ENCODE peak calls at places on chromosomes 11 and 22, in four cellular contexts. One of them, this sample, is unnamed.

GRCh38 chr11:129374081-129374992 is 1.3 kb upstream of the BARX2 start:
- DNase-seq in heart left ventricle: no peak
- DNase-seq in HEK293T: peak; percentile 49
- DNase-seq in left lung: peak; percentile 54
- DNase-seq in this sample: no peak

GRCh38 chr11:19344661-19345518 is 104.1 kb upstream of the E2F8 start:
- DNase-seq in heart left ventricle: peak; percentile 63
- DNase-seq in HEK293T: peak; percentile 49
- DNase-seq in left lung: peak; percentile 81
- DNase-seq in this sample: peak; percentile 49

GRCh38 chr22:30250713-30251267 is 4.2 kb upstream of the LIF start:
- DNase-seq in heart left ventricle: no peak
- DNase-seq in HEK293T: no peak
- DNase-seq in left lung: no peak
- DNase-seq in this sample: peak; percentile 42

GRCh38 chr11:26891501-26891900 is 102.4 kb upstream of the FIBIN start:
- DNase-seq in heart left ventricle: no peak
- DNase-seq in HEK293T: no peak
- DNase-seq in left lung: no peak
- DNase-seq in this sample: no peak

GRCh38 chr22:47175761-47176359 is 413.4 kb downstream of the TBC1D22A start:
- DNase-seq in heart left ventricle: peak; percentile 18
- DNase-seq in HEK293T: no peak
- DNase-seq in left lung: peak; percentile 74
- DNase-seq in this sample: peak; percentile 1

GRCh38 chr11:130706572-130706971 is 209.7 kb downstream of the SNX19 start:
- DNase-seq in heart left ventricle: no peak
- DNase-seq in HEK293T: no peak
- DNase-seq in left lung: no peak
- DNase-seq in this sample: no peak

GRCh38 chr11:93476796-93477195 is 66.4 kb downstream of the SMCO4 start:
- DNase-seq in heart left ventricle: no peak
- DNase-seq in HEK293T: no peak
- DNase-seq in left lung: no peak
- DNase-seq in this sample: no peak

GRCh38 chr22:23419931-23420330 is 160.2 kb downstream of the IGLL1 start:
- DNase-seq in heart left ventricle: no peak
- DNase-seq in HEK293T: no peak
- DNase-seq in left lung: peak; percentile 51
- DNase-seq in this sample: no peak

GRCh38 chr22:30205281-30206115 is 41.1 kb downstream of the LIF start:
- DNase-seq in heart left ventricle: peak; percentile 82
- DNase-seq in HEK293T: no peak
- DNase-seq in left lung: no peak
- DNase-seq in this sample: no peak

GRCh38 chr22:50567721-50568252 is 5.1 kb upstream of the SYCE3 start:
- DNase-seq in heart left ventricle: no peak
- DNase-seq in HEK293T: no peak
- DNase-seq in left lung: no peak
- DNase-seq in this sample: no peak

GRCh38 chr22:29641052-29641780 is 37.8 kb downstream of the NF2 start:
- DNase-seq in heart left ventricle: no peak
- DNase-seq in HEK293T: peak; percentile 71
- DNase-seq in left lung: no peak
- DNase-seq in this sample: no peak

GRCh38 chr11:416051-416756 is 1.4 kb upstream of the SIGIRR start:
- DNase-seq in heart left ventricle: peak; percentile 18
- DNase-seq in HEK293T: no peak
- DNase-seq in left lung: peak; percentile 78
- DNase-seq in this sample: peak; percentile 16

GRCh38 chr11:114058871-114059277 is 637 bp upstream of the ZBTB16 start:
- DNase-seq in heart left ventricle: peak; percentile 55
- DNase-seq in HEK293T: no peak
- DNase-seq in left lung: no peak
- DNase-seq in this sample: no peak

GRCh38 chr11:19161651-19162050 is 40.1 kb downstream of the CSRP3 start:
- DNase-seq in heart left ventricle: no peak
- DNase-seq in HEK293T: no peak
- DNase-seq in left lung: no peak
- DNase-seq in this sample: no peak

GRCh38 chr11:19907839-19908238 is 195.2 kb downstream of the NAV2 start:
- DNase-seq in heart left ventricle: peak; percentile 38
- DNase-seq in HEK293T: no peak
- DNase-seq in left lung: no peak
- DNase-seq in this sample: peak; percentile 56

GRCh38 chr11:119367661-119368120 is 13.8 kb downstream of the USP2 start:
- DNase-seq in heart left ventricle: no peak
- DNase-seq in HEK293T: no peak
- DNase-seq in left lung: no peak
- DNase-seq in this sample: no peak

GRCh38 chr11:47617417-47617809 is 23.2 kb upstream of the C1QTNF4 start:
- DNase-seq in heart left ventricle: no peak
- DNase-seq in HEK293T: no peak
- DNase-seq in left lung: no peak
- DNase-seq in this sample: no peak

GRCh38 chr22:44305888-44306287 is 6.9 kb downstream of the SHISAL1 start:
- DNase-seq in heart left ventricle: no peak
- DNase-seq in HEK293T: no peak
- DNase-seq in left lung: peak; percentile 51
- DNase-seq in this sample: peak; percentile 30

GRCh38 chr11:111456086-111456858 is 55.9 kb downstream of the BTG4 start:
- DNase-seq in heart left ventricle: no peak
- DNase-seq in HEK293T: no peak
- DNase-seq in left lung: no peak
- DNase-seq in this sample: no peak

GRCh38 chr11:117462848-117463247 is 135.2 kb downstream of the CEP164 start:
- DNase-seq in heart left ventricle: no peak
- DNase-seq in HEK293T: no peak
- DNase-seq in left lung: no peak
- DNase-seq in this sample: no peak

GRCh38 chr22:46084943-46085830 is 65.1 kb upstream of the PPARA start:
- DNase-seq in heart left ventricle: peak; percentile 93
- DNase-seq in HEK293T: no peak
- DNase-seq in left lung: peak; percentile 89
- DNase-seq in this sample: peak; percentile 94

GRCh38 chr11:3867209-3868071 is 12.0 kb downstream of the STIM1 start:
- DNase-seq in heart left ventricle: peak; percentile 69
- DNase-seq in HEK293T: no peak
- DNase-seq in left lung: no peak
- DNase-seq in this sample: peak; percentile 78

GRCh38 chr11:128920651-128921050 is 22.0 kb downstream of the TP53AIP1 start:
- DNase-seq in heart left ventricle: no peak
- DNase-seq in HEK293T: no peak
- DNase-seq in left lung: no peak
- DNase-seq in this sample: no peak

GRCh38 chr11:131568318-131568717 is 197.9 kb downstream of the NTM start:
- DNase-seq in heart left ventricle: no peak
- DNase-seq in HEK293T: no peak
- DNase-seq in left lung: no peak
- DNase-seq in this sample: no peak

GRCh38 chr11:19800162-19800561 is 87.5 kb downstream of the NAV2 start:
- DNase-seq in heart left ventricle: no peak
- DNase-seq in HEK293T: no peak
- DNase-seq in left lung: no peak
- DNase-seq in this sample: no peak

GRCh38 chr22:50190182-50190951 is 4.7 kb downstream of the TRABD start:
- DNase-seq in heart left ventricle: peak; percentile 89
- DNase-seq in HEK293T: no peak
- DNase-seq in left lung: peak; percentile 96
- DNase-seq in this sample: peak; percentile 84

GRCh38 chr11:13137778-13138400 is 128.8 kb downstream of the RASSF10 start:
- DNase-seq in heart left ventricle: no peak
- DNase-seq in HEK293T: no peak
- DNase-seq in left lung: no peak
- DNase-seq in this sample: no peak

GRCh38 chr11:37449146-37449545 is 851.1 kb upstream of the RAG2 start:
- DNase-seq in heart left ventricle: no peak
- DNase-seq in HEK293T: no peak
- DNase-seq in left lung: no peak
- DNase-seq in this sample: no peak

GRCh38 chr11:71580057-71581003 is 2.3 kb downstream of the KRTAP5-11 start:
- DNase-seq in heart left ventricle: peak; percentile 72
- DNase-seq in HEK293T: peak; percentile 69
- DNase-seq in left lung: no peak
- DNase-seq in this sample: peak; percentile 88

GRCh38 chr11:64842851-64843841 is 1.3 kb downstream of the CDC42BPG start:
- DNase-seq in heart left ventricle: peak; percentile 31
- DNase-seq in HEK293T: no peak
- DNase-seq in left lung: no peak
- DNase-seq in this sample: peak; percentile 89

GRCh38 chr11:16607675-16608644 is 130.5 kb upstream of the C11orf58 start:
- DNase-seq in heart left ventricle: peak; percentile 90
- DNase-seq in HEK293T: peak; percentile 63
- DNase-seq in left lung: peak; percentile 79
- DNase-seq in this sample: peak; percentile 72

GRCh38 chr22:47587361-47587760 is 824.9 kb downstream of the TBC1D22A start:
- DNase-seq in heart left ventricle: no peak
- DNase-seq in HEK293T: no peak
- DNase-seq in left lung: no peak
- DNase-seq in this sample: no peak

This sample was measured in body of pancreas.